ENCODE peak calls at places on chromosomes 13 and 19, in six cellular contexts. N is bronchial epithelial cell; Q is astrocyte; Y is hepatocyte; D is CD8-positive, alpha-beta T cell; F is sigmoid colon. K is an unnamed sample.

GRCh38 chr19:40270362-40271089 is 14.6 kb downstream of the AKT2 start:
- DNase-seq in N (no peak), Q (no peak), Y (no peak), D (no peak), F (no peak), K (no peak)

GRCh38 chr19:19943848-19944582 is 43.3 kb downstream of the ZNF93 start:
- DNase-seq in N (no peak), Q (no peak), Y (no peak), D (no peak), F (no peak), K (no peak)

GRCh38 chr19:35134601-35135091 is at the start of gene LGI4:
- DNase-seq in N (no peak), Q (no peak), Y (no peak), D (no peak), F (no peak), K (no peak)

GRCh38 chr19:43460362-43461016 is 4.9 kb downstream of the LYPD3 start:
- DNase-seq in N (no peak), Q (no peak), Y (no peak), D (no peak), F (no peak), K (peak)

GRCh38 chr13:20049558-20050473 is 91.3 kb downstream of the ZMYM2 start:
- DNase-seq in N (no peak), Q (no peak), Y (no peak), D (no peak), F (no peak), K (no peak)

GRCh38 chr13:33194820-33195692 is 90.5 kb downstream of the STARD13 start:
- DNase-seq in N (peak), Q (peak), Y (peak), D (no peak), F (no peak), K (no peak)

GRCh38 chr13:85194482-85194881 is 604.7 kb downstream of the SLITRK6 start:
- DNase-seq in N (no peak), Q (no peak), Y (no peak), D (no peak), F (no peak), K (no peak)

GRCh38 chr13:99969934-99970760 is 1.4 kb downstream of the ZIC5 start:
- DNase-seq in N (no peak), Q (no peak), Y (no peak), D (no peak), F (no peak), K (no peak)

GRCh38 chr13:42266464-42266863 is 5.5 kb upstream of the AKAP11 start:
- DNase-seq in N (no peak), Q (peak), Y (no peak), D (no peak), F (no peak), K (no peak)

GRCh38 chr19:30084390-30084819 is 142.4 kb downstream of the URI1 start:
- DNase-seq in N (no peak), Q (no peak), Y (no peak), D (no peak), F (no peak), K (no peak)

GRCh38 chr13:50106559-50106958 is 91.3 kb downstream of the KCNRG start:
- DNase-seq in N (no peak), Q (no peak), Y (no peak), D (no peak), F (no peak), K (no peak)

GRCh38 chr13:40228486-40228885 is 438.0 kb downstream of the FOXO1 start:
- DNase-seq in N (no peak), Q (no peak), Y (no peak), D (no peak), F (no peak), K (no peak)

GRCh38 chr13:99501135-99501951 is at the start of gene TM9SF2:
- DNase-seq in N (peak), Q (peak), Y (peak), D (peak), F (peak), K (peak)

GRCh38 chr13:70080030-70080429 is 27.6 kb upstream of the ATXN8OS start:
- DNase-seq in N (no peak), Q (no peak), Y (no peak), D (no peak), F (no peak), K (no peak)

GRCh38 chr19:19662866-19663291 is 597 bp downstream of the ATP13A1 start:
- DNase-seq in N (no peak), Q (no peak), Y (no peak), D (no peak), F (peak), K (no peak)

GRCh38 chr19:39705578-39706188 is 1.4 kb downstream of the LGALS14 start:
- DNase-seq in N (no peak), Q (no peak), Y (no peak), D (no peak), F (no peak), K (no peak)

GRCh38 chr13:67238277-67238859 is 8.2 kb upstream of the PCDH9 start:
- DNase-seq in N (peak), Q (no peak), Y (peak), D (no peak), F (no peak), K (peak)

GRCh38 chr13:99991013-99991805 is 9.6 kb downstream of the ZIC2 start:
- DNase-seq in N (no peak), Q (no peak), Y (no peak), D (no peak), F (no peak), K (no peak)

GRCh38 chr13:72959643-72960042 is 99.2 kb upstream of the KLF5 start:
- DNase-seq in N (peak), Q (peak), Y (no peak), D (no peak), F (no peak), K (peak)

GRCh38 chr19:51742736-51743288 is 8.9 kb downstream of the FPR1 start:
- DNase-seq in N (peak), Q (peak), Y (no peak), D (no peak), F (no peak), K (no peak)

GRCh38 chr13:80341098-80341701 is at the start of gene SPRY2:
- DNase-seq in N (peak), Q (peak), Y (peak), D (no peak), F (peak), K (peak)

GRCh38 chr19:43804443-43804842 is 2.2 kb upstream of the LYPD5 start:
- DNase-seq in N (no peak), Q (no peak), Y (no peak), D (no peak), F (no peak), K (no peak)

GRCh38 chr19:10289167-10289835 is 451 bp upstream of the ICAM5 start:
- DNase-seq in N (peak), Q (no peak), Y (peak), D (peak), F (no peak), K (peak)

GRCh38 chr19:13763300-13763699 is 1.0 kb upstream of the MRI1 start:
- DNase-seq in N (no peak), Q (no peak), Y (no peak), D (no peak), F (no peak), K (no peak)
- H3K4me3 ChIP-seq in N (no peak), Q (no peak), Y (no peak), D (no peak), F (no peak), K (no peak)

GRCh38 chr19:4258181-4258580 is 11.3 kb downstream of the YJU2 start:
- DNase-seq in N (no peak), Q (no peak), Y (no peak), D (no peak), F (no peak), K (no peak)

GRCh38 chr19:4257025-4257424 is 10.1 kb downstream of the YJU2 start:
- DNase-seq in N (no peak), Q (no peak), Y (no peak), D (no peak), F (no peak), K (no peak)

GRCh38 chr19:4260605-4261191 is 13.8 kb downstream of the YJU2 start:
- DNase-seq in N (no peak), Q (no peak), Y (no peak), D (no peak), F (no peak), K (no peak)

GRCh38 chr19:4256563-4256962 is 9.7 kb downstream of the YJU2 start:
- DNase-seq in N (no peak), Q (no peak), Y (no peak), D (no peak), F (no peak), K (no peak)
- TF ChIP-seq CTCF in N (no peak), Q (no peak), Y (no peak), D (no peak), F (no peak), K (no peak)

DNA sequence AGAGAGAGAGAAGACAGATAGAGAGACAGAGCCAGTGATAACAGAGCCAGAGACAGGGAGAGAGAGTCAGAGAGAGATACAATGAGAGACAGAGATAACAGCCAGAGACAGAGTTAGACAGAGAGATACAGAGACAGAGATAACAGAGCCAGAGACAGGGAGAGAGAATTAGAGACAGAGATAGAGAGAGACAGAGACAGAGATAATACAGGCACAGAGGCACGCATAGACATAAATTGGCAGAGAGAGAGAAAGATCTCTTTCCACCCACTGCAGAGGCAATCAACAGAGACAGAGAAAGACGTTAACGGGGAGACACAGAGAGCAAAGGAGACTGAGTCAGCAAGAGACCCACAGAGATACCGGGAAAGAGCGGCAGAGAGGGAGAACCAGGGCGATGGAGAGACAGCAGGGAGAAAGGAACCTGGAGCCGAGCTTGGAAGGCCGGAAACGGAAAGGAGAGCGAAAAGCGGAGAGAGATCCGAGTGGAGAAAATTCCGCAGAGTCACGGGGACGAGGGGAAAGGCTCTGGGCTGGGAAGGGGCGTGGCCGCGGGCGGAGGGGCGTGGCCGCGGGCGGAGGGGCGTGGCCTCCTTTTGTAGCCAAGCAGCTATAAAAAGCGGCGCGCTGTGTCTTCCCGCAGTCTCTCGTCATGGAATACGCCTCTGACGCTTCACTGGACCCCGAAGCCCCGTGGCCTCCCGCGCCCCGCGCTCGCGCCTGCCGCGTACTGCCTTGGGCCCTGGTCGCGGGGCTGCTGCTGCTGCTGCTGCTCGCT is at the start of gene TNFSF9:
- DNase-seq in N (peak), Q (peak), Y (peak), D (peak), F (peak), K (peak)
- H3K4me3 ChIP-seq in N (peak), Q (peak), Y (peak), D (peak), F (peak), K (peak)

GRCh38 chr19:8212212-8212611 is 3.0 kb downstream of the CERS4 start:
- DNase-seq in N (no peak), Q (no peak), Y (no peak), D (no peak), F (no peak), K (no peak)
- TF ChIP-seq CTCF in N (no peak), Q (no peak), Y (no peak), D (no peak), F (no peak), K (no peak)

DNA sequence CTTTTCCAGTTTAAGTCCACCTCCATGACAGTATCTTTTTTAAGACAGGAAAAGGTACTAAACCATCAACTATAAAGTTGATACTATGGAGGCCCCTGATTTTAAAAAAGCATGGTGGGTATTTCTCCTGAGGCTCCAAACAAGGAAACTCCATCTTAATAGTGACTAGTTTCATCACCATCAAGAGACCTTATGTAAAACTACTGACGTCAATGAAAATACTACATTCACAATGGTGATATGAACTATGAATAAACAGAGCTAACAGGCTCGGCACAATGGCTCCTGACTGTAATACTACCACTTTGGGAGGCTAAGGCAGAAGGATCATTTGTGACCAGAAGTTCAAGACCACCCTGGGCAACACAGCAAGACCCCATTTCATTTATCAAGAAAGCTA is 162.7 kb downstream of the KLF12 start:
- DNase-seq in N (no peak), Q (no peak), Y (no peak), D (no peak), F (no peak), K (no peak)
- H3K4me3 ChIP-seq in N (no peak), Q (no peak), Y (no peak), D (no peak), F (no peak), K (no peak)

GRCh38 chr19:47511128-47511517 is 3.7 kb downstream of the NAPA start:
- DNase-seq in N (no peak), Q (no peak), Y (no peak), D (no peak), F (no peak), K (no peak)

GRCh38 chr19:47509973-47510372 is 4.9 kb downstream of the NAPA start:
- DNase-seq in N (peak), Q (no peak), Y (no peak), D (no peak), F (peak), K (peak)

GRCh38 chr19:47511681-47512080 is 3.2 kb downstream of the NAPA start:
- DNase-seq in N (no peak), Q (no peak), Y (no peak), D (no peak), F (no peak), K (peak)

GRCh38 chr19:47509170-47509847 is 5.6 kb downstream of the NAPA start:
- DNase-seq in N (no peak), Q (no peak), Y (no peak), D (no peak), F (no peak), K (peak)

GRCh38 chr19:47510516-47511127 is 4.2 kb downstream of the NAPA start:
- DNase-seq in N (no peak), Q (no peak), Y (no peak), D (no peak), F (no peak), K (no peak)
- TF ChIP-seq CTCF in N (no peak), Q (no peak), Y (no peak), D (no peak), F (no peak), K (peak)

GRCh38 chr19:58134244-58134643 is 16.3 kb downstream of the ZNF329 start:
- DNase-seq in N (no peak), Q (no peak), Y (no peak), D (no peak), F (no peak), K (no peak)
- H3K4me3 ChIP-seq in N (no peak), Q (no peak), Y (no peak), D (no peak), F (no peak), K (no peak)

GRCh38 chr19:32651729-32652140 is 23.2 kb downstream of the ANKRD27 start:
- DNase-seq in N (no peak), Q (no peak), Y (peak), D (no peak), F (peak), K (no peak)
- TF ChIP-seq CTCF in N (no peak), Q (no peak), Y (peak), D (no peak), F (no peak), K (no peak)

DNA sequence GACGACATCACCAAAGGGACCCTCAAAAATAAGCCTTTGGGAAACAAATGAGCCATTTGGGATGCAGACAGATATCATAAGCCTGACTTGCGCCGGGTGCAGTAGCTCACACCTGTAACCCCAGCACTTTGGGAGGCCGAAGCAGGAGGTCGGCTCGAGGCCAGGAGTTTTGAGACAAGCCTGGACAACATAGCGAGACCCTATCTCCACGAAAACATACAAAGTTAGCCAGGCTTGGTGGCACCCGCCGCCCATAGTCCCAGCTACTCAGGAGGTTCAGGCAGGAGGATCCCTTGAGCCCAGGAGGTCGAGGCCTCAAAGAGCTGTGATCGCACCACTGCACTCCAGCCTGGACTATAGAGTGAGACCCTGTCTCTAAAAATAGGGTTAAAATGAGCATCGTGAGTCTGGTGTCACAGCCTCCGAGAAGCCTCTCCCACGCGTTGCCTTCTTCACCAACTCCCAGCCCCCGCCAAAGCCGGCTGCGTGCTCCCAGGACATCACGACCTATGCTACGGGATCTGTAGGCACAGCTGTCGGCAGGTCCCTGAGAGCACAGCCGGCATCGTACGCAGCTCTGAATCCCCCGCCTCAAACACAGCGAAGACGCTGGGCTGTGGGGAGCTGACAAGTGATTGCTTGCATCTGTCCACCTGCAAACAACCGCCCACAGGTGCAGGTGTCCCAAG is 1.6 kb downstream of the REXO1 start:
- DNase-seq in N (no peak), Q (no peak), Y (no peak), D (no peak), F (no peak), K (no peak)
- H3K4me3 ChIP-seq in N (no peak), Q (peak), Y (peak), D (peak), F (no peak), K (peak)

K was measured in epithelial cell of esophagus.